ENCODE peak calls at places on chromosomes 1 and 21, in eight cellular contexts. Y is choroid plexus epithelial cell; X is fibroblast of lung; P is dorsolateral prefrontal cortex; O is CD4-positive, alpha-beta T cell; H is fibroblast of mammary gland; E is HCT116; S is thoracic aorta. G is an unnamed sample.

GRCh38 chr21:38955495-38955894 is 149.8 kb downstream of the ETS2 start:
- DNase-seq in Y (peak), X (peak), P (peak), O (no peak), H (peak), E (no peak), S (no peak), G (no peak)

GRCh38 chr1:19390901-19391595 is 78.9 kb downstream of the SLC66A1 start:
- DNase-seq in Y (peak), X (peak), P (no peak), O (peak), H (peak), E (peak), S (no peak), G (peak)

GRCh38 chr21:37130971-37131370 is 57.9 kb downstream of the TTC3 start:
- DNase-seq in Y (peak), X (peak), P (no peak), O (no peak), H (no peak), E (no peak), S (no peak), G (no peak)

GRCh38 chr1:17819129-17819802 is 64.1 kb downstream of the ACTL8 start:
- DNase-seq in Y (no peak), X (no peak), P (no peak), O (no peak), H (no peak), E (no peak), S (no peak), G (no peak)

GRCh38 chr1:147579532-147580199 is 38.4 kb downstream of the BCL9 start:
- DNase-seq in Y (peak), X (peak), P (no peak), O (no peak), H (peak), E (no peak), S (no peak), G (peak)

GRCh38 chr1:186033744-186034345 is 299.7 kb downstream of the HMCN1 start:
- DNase-seq in Y (peak), X (peak), P (no peak), O (no peak), H (peak), E (no peak), S (no peak), G (no peak)

GRCh38 chr21:30984897-30985296 is 53.4 kb downstream of the KRTAP19-8 start:
- DNase-seq in Y (no peak), X (no peak), P (no peak), O (no peak), H (no peak), E (no peak), S (no peak), G (no peak)

GRCh38 chr1:7042322-7043231 is 257.3 kb downstream of the CAMTA1 start:
- DNase-seq in Y (peak), X (peak), P (no peak), O (no peak), H (peak), E (peak), S (no peak), G (no peak)

GRCh38 chr1:31423418-31423947 is 10.5 kb downstream of the SERINC2 start:
- DNase-seq in Y (no peak), X (no peak), P (no peak), O (no peak), H (no peak), E (no peak), S (no peak), G (no peak)

GRCh38 chr1:34126486-34126885 is 38.5 kb downstream of the CSMD2 start:
- DNase-seq in Y (no peak), X (no peak), P (no peak), O (no peak), H (no peak), E (no peak), S (no peak), G (no peak)

GRCh38 chr1:236795757-236796719 is 946 bp downstream of the MTR start:
- DNase-seq in Y (peak), X (peak), P (no peak), O (no peak), H (peak), E (peak), S (no peak), G (no peak)

GRCh38 chr1:14010431-14010830 is 310.4 kb downstream of the PRDM2 start:
- DNase-seq in Y (no peak), X (no peak), P (no peak), O (no peak), H (no peak), E (no peak), S (no peak), G (no peak)

GRCh38 chr1:53582211-53583020 is 123.2 kb downstream of the DMRTB1 start:
- DNase-seq in Y (no peak), X (no peak), P (peak), O (peak), H (no peak), E (no peak), S (no peak), G (peak)

DNA sequence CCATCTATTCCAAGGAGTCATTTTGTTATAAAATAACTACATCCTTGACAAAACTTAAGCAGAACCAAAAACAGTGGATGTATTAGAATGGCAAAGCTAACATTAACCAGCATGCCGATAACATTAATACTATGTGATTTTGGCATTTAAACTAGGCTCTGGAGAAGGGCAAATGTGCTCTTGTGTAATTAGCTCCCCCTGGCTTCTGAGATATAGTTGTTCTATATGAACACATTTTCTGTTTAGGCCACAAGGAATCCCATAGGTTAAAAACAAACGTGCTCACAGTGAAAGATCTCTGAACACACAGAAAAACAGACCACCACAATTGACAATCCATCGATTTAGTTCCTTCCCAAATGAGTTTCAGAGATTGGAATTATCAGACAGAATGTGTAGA is 57.4 kb upstream of the TARS2 start:
- DNase-seq in Y (peak), X (no peak), P (no peak), O (no peak), H (peak), E (no peak), S (no peak), G (no peak)
- TF ChIP-seq CTCF in Y (peak), X (no peak), P (peak), O (peak), H (peak), E (no peak), S (no peak), G (no peak)

DNA sequence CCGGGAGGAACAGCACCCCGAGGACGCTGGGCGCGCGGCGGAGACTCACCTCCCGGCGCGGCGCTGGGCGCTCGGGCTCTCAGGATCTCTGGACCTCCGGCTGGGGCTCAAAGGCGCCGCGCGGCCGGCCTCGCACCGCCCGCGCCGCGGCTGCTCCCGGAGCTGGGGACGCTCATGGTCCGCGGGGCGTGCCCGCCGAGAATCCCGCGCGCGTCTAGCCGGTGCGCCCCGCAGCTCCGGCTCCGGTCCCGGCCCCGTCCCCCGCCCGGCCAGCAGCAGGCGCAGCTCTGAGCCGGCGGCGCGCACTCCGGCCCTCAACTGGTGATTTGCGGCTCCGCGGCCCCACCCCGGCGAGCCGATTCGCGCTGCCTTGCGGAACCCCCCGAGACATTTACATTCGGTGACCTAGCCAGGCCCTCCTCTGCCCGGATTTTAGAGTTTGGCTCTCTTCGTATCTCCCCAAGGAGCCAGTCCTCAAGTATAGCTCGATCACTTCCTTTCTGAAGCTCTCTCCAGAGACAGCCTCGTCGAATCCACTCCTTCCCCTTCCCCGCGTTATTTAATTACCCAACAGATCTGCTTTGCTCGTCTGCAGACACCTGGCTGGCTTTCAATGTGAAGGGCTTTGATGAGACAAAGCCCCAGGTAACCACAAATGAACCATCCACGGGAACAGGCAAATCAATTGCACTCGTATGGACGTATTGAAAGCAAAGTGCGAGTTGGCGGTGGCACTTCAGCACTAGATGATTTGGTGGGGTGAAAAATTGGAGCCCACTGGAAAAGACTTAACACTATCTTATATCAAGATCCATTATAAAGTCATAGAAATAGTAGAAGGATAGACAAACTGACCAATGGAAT is at the start of gene BCAR3:
- DNase-seq in Y (peak), X (peak), P (peak), O (no peak), H (peak), E (no peak), S (no peak), G (peak)
- TF ChIP-seq CTCF in Y (peak), X (peak), P (peak), O (no peak), H (no peak), E (no peak), S (peak), G (no peak)

DNA sequence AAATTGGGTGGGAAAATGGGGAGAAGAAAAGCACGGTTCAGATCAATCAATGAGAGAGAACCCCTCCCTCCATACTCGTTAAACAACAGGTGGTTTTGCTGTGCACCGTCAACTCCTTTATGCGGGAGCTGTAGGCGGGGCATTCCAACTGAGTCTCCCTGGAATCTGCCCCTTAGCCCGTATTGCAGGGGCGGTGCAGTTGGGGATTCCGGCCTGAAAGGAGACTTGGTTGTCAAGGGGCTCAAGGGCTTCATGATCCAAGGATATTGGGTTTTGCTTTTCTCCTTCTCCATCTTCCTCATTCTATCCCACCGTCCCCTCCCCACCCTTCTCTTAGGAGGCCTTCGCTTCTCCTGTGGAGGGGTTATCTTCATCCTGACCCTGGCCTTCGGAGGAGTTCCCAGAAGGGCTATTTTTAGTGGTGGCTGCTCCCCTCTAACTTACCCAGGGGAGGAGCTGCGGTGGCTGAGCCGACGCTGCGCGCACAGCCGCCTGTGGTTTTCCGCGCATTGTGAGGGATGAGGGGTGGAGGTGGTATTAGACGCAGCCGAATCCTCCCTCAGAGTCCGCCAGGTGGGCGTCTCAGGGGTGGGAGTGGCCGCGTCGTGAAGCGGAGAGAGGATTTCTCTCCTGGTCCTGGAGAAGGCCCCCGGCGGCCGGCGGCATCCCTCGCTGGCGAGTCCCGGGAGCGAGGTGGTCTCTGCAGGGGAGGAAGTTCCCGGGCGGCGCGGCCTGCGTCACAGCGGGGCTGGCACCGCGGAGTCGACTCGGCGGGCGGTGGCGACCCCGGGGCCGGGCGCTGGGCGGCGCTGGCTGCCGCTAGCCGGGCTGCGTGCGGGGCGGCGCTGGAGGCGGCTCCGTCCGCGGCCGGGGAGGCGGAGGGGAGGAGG is 462 bp upstream of the LRRC8C start:
- DNase-seq in Y (peak), X (peak), P (peak), O (peak), H (peak), E (peak), S (peak), G (peak)
- TF ChIP-seq CTCF in Y (peak), X (no peak), P (peak), O (no peak), H (no peak), E (no peak), S (peak), G (no peak)

GRCh38 chr1:61297887-61298286 is 215.5 kb downstream of the NFIA start:
- DNase-seq in Y (no peak), X (no peak), P (no peak), O (no peak), H (no peak), E (no peak), S (no peak), G (no peak)
- TF ChIP-seq CTCF in Y (no peak), X (no peak), P (no peak), O (no peak), H (no peak), E (no peak), S (no peak), G (no peak)

GRCh38 chr1:51224255-51224654 is 11.8 kb upstream of the RNF11 start:
- DNase-seq in Y (no peak), X (no peak), P (no peak), O (no peak), H (no peak), E (no peak), S (no peak), G (no peak)
- TF ChIP-seq CTCF in Y (no peak), X (no peak), P (no peak), O (no peak), H (no peak), E (no peak), S (no peak), G (no peak)

DNA sequence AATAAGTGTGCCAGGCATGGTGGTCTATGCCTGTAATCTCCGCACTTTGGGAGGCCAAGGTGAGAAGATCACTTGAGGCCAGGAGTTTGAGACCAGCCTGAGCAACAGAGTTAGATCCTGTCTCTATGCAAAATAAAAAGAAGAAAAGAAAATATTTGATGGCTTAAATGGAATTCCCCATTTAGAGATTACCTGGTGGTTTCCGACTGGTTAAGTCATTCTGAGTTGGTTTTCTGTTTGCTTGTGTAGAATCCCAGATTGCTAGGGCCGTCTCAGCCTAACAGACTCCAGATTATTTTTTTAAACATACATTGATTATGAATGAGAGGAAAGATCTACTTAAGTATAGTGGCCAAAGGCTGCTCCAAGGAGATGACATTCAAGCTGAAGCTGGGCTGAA is 22.9 kb upstream of the LY9 start:
- DNase-seq in Y (no peak), X (no peak), P (no peak), O (no peak), H (no peak), E (no peak), S (no peak), G (no peak)
- TF ChIP-seq CTCF in Y (no peak), X (no peak), P (no peak), O (no peak), H (no peak), E (no peak), S (no peak), G (no peak)

GRCh38 chr21:25708467-25709065 is 26.1 kb downstream of the ATP5PF start:
- DNase-seq in Y (peak), X (peak), P (no peak), O (peak), H (peak), E (peak), S (no peak), G (peak)
- TF ChIP-seq CTCF in Y (peak), X (peak), P (peak), O (peak), H (peak), E (peak), S (peak), G (peak)

G was measured in nephron progenitor cell.